ENCODE peak calls at places on chromosomes 12 and 14, in five cellular contexts. P is NCI-H345, I is NCI-H460, S is HFF-Myc, V is tibial artery. F is an unnamed sample.

GRCh38 chr14:92480856-92481255 is 32.7 kb upstream of the RIN3 start:
- DNase-seq in V (no peak), I (no peak), P (no peak), S (no peak), F (no peak)

GRCh38 chr12:107091989-107092641 is 1.2 kb downstream of the CRY1 start:
- DNase-seq in P (peak; percentile 69), V (no peak), I (peak; percentile 92), S (peak; percentile 97), F (peak; percentile 82)

GRCh38 chr14:57071639-57072038 is 197.1 kb downstream of the EXOC5 start:
- DNase-seq in P (no peak), S (no peak), I (no peak), V (no peak), F (no peak)

GRCh38 chr12:99131761-99132199 is 486.7 kb downstream of the APAF1 start:
- DNase-seq in I (no peak), P (no peak), V (no peak), S (no peak), F (peak; percentile 54)

GRCh38 chr14:75495882-75496281 is 26.4 kb upstream of the BATF start:
- DNase-seq in P (no peak), V (no peak), S (no peak), I (no peak), F (no peak)

GRCh38 chr14:28742171-28742846 is 24.3 kb upstream of the FOXG1 start:
- DNase-seq in P (no peak), S (no peak), I (peak; percentile 59), V (no peak), F (no peak)

GRCh38 chr14:54653764-54654469 is 87.0 kb downstream of the SAMD4A start:
- DNase-seq in P (no peak), I (peak; percentile 47), V (peak; percentile 74), S (peak; percentile 44), F (no peak)

GRCh38 chr14:35929171-35929570 is 103.0 kb downstream of the BRMS1L start:
- DNase-seq in P (no peak), V (no peak), S (no peak), I (no peak), F (no peak)

GRCh38 chr12:76277480-76277879 is 70.7 kb downstream of the BBS10 start:
- DNase-seq in S (peak; percentile 66), I (no peak), V (no peak), P (no peak), F (no peak)